ENCODE peak calls at places on chromosomes 11 and 22, in ten cellular contexts. Z is activated T-cell treated with anti-CD3 and anti-CD28 coated beads for 24 hours; L is ecto neural progenitor cell; I is T47D; B is type B pancreatic cell; O is iPS-NIHi11; Y is activated naive CD4-positive, alpha-beta T cell treated with anti-CD3 and anti-CD28 coated beads for 36 hours; U is T follicular helper cell; V is stimulated activated CD4-positive, alpha-beta T cell treated with anti-CD3 and anti-CD28 coated beads, Interleukin-2, amount 100 ng/mL, for 48 hours; H is HT1080. P is an unnamed sample.

GRCh38 chr22:46045459-46046298 is 68.7 kb upstream of the WNT7B start:
- DNase-seq in L (no peak), H (no peak), B (no peak), U (no peak), O (no peak), V (no peak), Y (no peak), Z (no peak), I (no peak), P (no peak)

GRCh38 chr11:101306721-101307120 is 177.1 kb upstream of the PGR start:
- DNase-seq in L (no peak), O (no peak), Y (no peak), B (no peak), V (no peak), I (peak; percentile 83), U (no peak), H (no peak), Z (no peak), P (no peak)

GRCh38 chr22:38228873-38229740 is 27.3 kb downstream of the MAFF start:
- DNase-seq in Y (no peak), L (no peak), V (no peak), U (no peak), O (no peak), H (peak; percentile 76), B (no peak), Z (no peak), I (peak; percentile 77), P (peak; percentile 51)

GRCh38 chr11:122951231-122951630 is 30.4 kb downstream of the BSX start:
- DNase-seq in V (no peak), O (no peak), B (no peak), L (no peak), Y (no peak), U (no peak), Z (no peak), H (no peak), I (no peak), P (no peak)

GRCh38 chr11:108559904-108560303 is 33.7 kb downstream of the EXPH5 start:
- DNase-seq in Z (no peak), B (no peak), L (no peak), H (no peak), I (no peak), O (no peak), U (no peak), V (no peak), Y (no peak), P (no peak)

GRCh38 chr22:19663286-19663815 is 51.0 kb upstream of the SEPTIN5 start:
- DNase-seq in H (peak; percentile 78), U (no peak), Z (no peak), I (peak; percentile 31), L (no peak), V (no peak), O (no peak), Y (peak; percentile 12), B (peak; percentile 65), P (no peak)

GRCh38 chr11:63720611-63721010 is 39.3 kb downstream of the RTN3 start:
- DNase-seq in B (no peak), I (no peak), V (no peak), Y (no peak), O (no peak), L (no peak), H (no peak), U (no peak), Z (no peak), P (no peak)

GRCh38 chr11:13962562-13963168 is at the start of gene SPON1:
- DNase-seq in Y (peak; percentile 67), I (no peak), O (peak; percentile 82), Z (no peak), L (peak; percentile 85), B (peak; percentile 77), U (peak; percentile 18), V (peak; percentile 22), H (no peak), P (no peak)

GRCh38 chr22:31148516-31148915 is 8.2 kb upstream of the PLA2G3 start:
- DNase-seq in U (no peak), L (no peak), Z (no peak), B (no peak), V (no peak), H (no peak), Y (no peak), O (no peak), I (peak; percentile 59), P (no peak)

GRCh38 chr11:80241766-80242165 is 800.9 kb upstream of the TENM4 start:
- DNase-seq in V (no peak), L (no peak), I (no peak), H (no peak), U (no peak), B (no peak), Z (no peak), Y (no peak), O (no peak), P (no peak)

GRCh38 chr11:68116126-68116525 is 5.1 kb downstream of the CHKA start:
- DNase-seq in B (no peak), V (no peak), H (no peak), U (no peak), L (no peak), I (no peak), Z (no peak), Y (no peak), O (no peak), P (no peak)

GRCh38 chr11:7844986-7845385 is 48.2 kb upstream of the OR5P2 start:
- DNase-seq in U (no peak), H (no peak), L (no peak), I (no peak), B (no peak), V (no peak), Y (no peak), O (no peak), Z (no peak), P (no peak)

GRCh38 chr22:48796295-48797015 is 1031.2 kb downstream of the BRD1 start:
- DNase-seq in O (peak; percentile 63), B (no peak), L (peak; percentile 41), Y (no peak), U (no peak), I (no peak), H (peak; percentile 8), V (no peak), Z (no peak), P (no peak)

GRCh38 chr11:27088353-27088752 is 47.7 kb downstream of the BBOX1 start:
- DNase-seq in Y (no peak), H (no peak), O (no peak), L (no peak), V (no peak), Z (no peak), I (no peak), B (no peak), U (no peak), P (no peak)

GRCh38 chr22:21775061-21775460 is 39.5 kb upstream of the YPEL1 start:
- DNase-seq in H (peak; percentile 20), B (no peak), O (no peak), Z (no peak), L (no peak), U (no peak), V (no peak), Y (no peak), I (no peak), P (no peak)

GRCh38 chr22:50032109-50032871 is 19.7 kb upstream of the IL17REL start:
- DNase-seq in H (no peak), O (no peak), Z (no peak), B (peak; percentile 71), L (no peak), V (no peak), Y (no peak), I (no peak), U (no peak), P (no peak)

GRCh38 chr22:20956258-20957117 is 10.6 kb upstream of the AIFM3 start:
- DNase-seq in I (peak; percentile 91), U (no peak), B (no peak), L (peak; percentile 68), H (peak; percentile 26), Z (no peak), Y (no peak), O (peak; percentile 64), V (no peak), P (peak; percentile 73)

GRCh38 chr22:24819941-24820461 is 14.0 kb downstream of the SGSM1 start:
- DNase-seq in O (no peak), Y (no peak), L (no peak), B (no peak), H (no peak), I (no peak), V (no peak), Z (no peak), U (no peak), P (no peak)

P was measured in HCT116.